ENCODE peak calls at places on chromosomes 13 and 19, in seven cellular contexts. N is psoas muscle, S is sigmoid colon, I is cardiac muscle cell, K is esophagus squamous epithelium, G is ovary, Q is heart right ventricle. M is an unnamed sample.

GRCh38 chr13:79679334-79679733 is 198.4 kb downstream of the NDFIP2 start:
- DNase-seq in K (no peak), Q (peak; percentile 44), S (peak; percentile 81), I (peak; percentile 92), N (peak; percentile 57), G (peak; percentile 82), M (no peak)

GRCh38 chr19:33699754-33700407 is 78.1 kb downstream of the CHST8 start:
- DNase-seq in G (no peak), Q (no peak), K (no peak), S (peak; percentile 40), I (no peak), N (no peak), M (no peak)

GRCh38 chr19:52237771-52238400 is 31.5 kb upstream of the ZNF766 start:
- DNase-seq in S (peak; percentile 75), I (peak; percentile 78), Q (peak; percentile 33), G (peak; percentile 66), K (no peak), N (peak; percentile 33), M (no peak)

GRCh38 chr19:19451429-19452240 is 46.2 kb downstream of the GATAD2A start:
- DNase-seq in I (no peak), N (no peak), G (no peak), K (no peak), S (no peak), Q (no peak), M (no peak)

GRCh38 chr13:106587787-106588186 is 19.9 kb upstream of the ARGLU1 start:
- DNase-seq in I (no peak), Q (no peak), N (no peak), S (no peak), K (no peak), G (no peak), M (peak; percentile 35)

GRCh38 chr19:42423462-42424344 is 3.5 kb downstream of the LIPE start:
- DNase-seq in K (peak; percentile 65), I (peak; percentile 96), Q (peak; percentile 88), N (peak; percentile 84), G (peak; percentile 88), S (peak; percentile 92), M (peak; percentile 93)

GRCh38 chr13:98752942-98753290 is 444 bp upstream of the SLC15A1 start:
- DNase-seq in K (no peak), I (no peak), Q (no peak), N (no peak), S (no peak), G (no peak), M (no peak)

GRCh38 chr13:106479849-106480400 is 55.5 kb downstream of the EFNB2 start:
- DNase-seq in Q (no peak), K (no peak), G (no peak), N (no peak), S (no peak), I (no peak), M (no peak)

GRCh38 chr13:114226088-114226487 is 8.6 kb upstream of the CDC16 start:
- DNase-seq in S (no peak), N (no peak), Q (no peak), I (no peak), G (no peak), K (no peak), M (no peak)

GRCh38 chr19:13095934-13096890 is 6.4 kb downstream of the LYL1 start:
- DNase-seq in N (no peak), Q (peak; percentile 47), K (no peak), G (no peak), S (peak; percentile 77), I (peak; percentile 73), M (no peak)

GRCh38 chr13:80666782-80667537 is 326.0 kb upstream of the SPRY2 start:
- DNase-seq in Q (no peak), N (no peak), S (no peak), G (no peak), K (no peak), I (no peak), M (no peak)

GRCh38 chr19:10018786-10019185 is 5.5 kb downstream of the RDH8 start:
- DNase-seq in K (no peak), S (no peak), N (no peak), I (no peak), Q (no peak), G (no peak), M (no peak)

GRCh38 chr13:105196052-105196451 is 1339.4 kb downstream of the EFNB2 start:
- DNase-seq in N (no peak), G (no peak), S (no peak), K (no peak), I (no peak), Q (no peak), M (no peak)

GRCh38 chr13:40787062-40787461 is 2.3 kb upstream of the SLC25A15 start:
- DNase-seq in G (no peak), N (no peak), K (no peak), S (no peak), I (no peak), Q (no peak), M (no peak)

GRCh38 chr19:11435833-11436313 is 438 bp downstream of the PRKCSH start:
- DNase-seq in G (no peak), K (peak; percentile 20), I (peak; percentile 27), S (peak; percentile 73), Q (no peak), N (no peak), M (peak; percentile 50)

GRCh38 chr19:5343848-5344247 is 3.2 kb upstream of the PTPRS start:
- DNase-seq in N (no peak), Q (no peak), S (no peak), I (no peak), K (no peak), G (no peak), M (no peak)

GRCh38 chr19:5345895-5346386 is 5.3 kb upstream of the PTPRS start:
- DNase-seq in I (no peak), G (no peak), K (no peak), Q (no peak), S (no peak), N (no peak), M (no peak)

GRCh38 chr19:5351731-5352228 is 11.2 kb upstream of the PTPRS start:
- DNase-seq in Q (no peak), I (no peak), K (no peak), G (no peak), S (no peak), N (no peak), M (no peak)

GRCh38 chr19:5352229-5352763 is 11.7 kb upstream of the PTPRS start:
- DNase-seq in S (no peak), G (no peak), I (no peak), Q (no peak), K (no peak), N (no peak), M (no peak)

DNA sequence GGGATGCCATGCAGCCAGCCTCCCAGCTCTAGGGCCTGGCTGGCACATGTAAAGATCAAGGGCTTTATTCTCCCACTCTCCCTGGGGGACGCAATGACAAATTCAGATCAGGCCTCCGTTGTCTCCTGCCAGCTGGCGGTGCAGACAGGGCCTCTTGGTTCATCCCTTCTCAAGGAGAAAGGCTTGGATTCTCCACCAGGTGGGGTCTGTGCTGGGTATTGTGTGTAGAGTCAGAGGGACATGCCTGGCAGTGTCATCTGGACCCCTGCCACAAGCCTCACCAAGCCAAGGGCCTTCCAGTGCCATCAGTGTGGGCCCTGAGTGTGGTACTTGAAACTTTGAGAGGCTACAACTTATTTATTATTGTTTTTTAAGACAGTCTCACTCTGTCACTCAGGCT is 8.4 kb upstream of the PTPRS start:
- DNase-seq in Q (no peak), S (no peak), N (no peak), K (no peak), I (no peak), G (no peak), M (no peak)
- TF ChIP-seq CTCF in Q (no peak), S (no peak), N (no peak), K (no peak), I (peak; percentile 3), G (no peak), M (no peak)

GRCh38 chr19:16458391-16459128 is 13.2 kb downstream of the EPS15L1 start:
- DNase-seq in Q (no peak), K (no peak), N (no peak), I (no peak), G (no peak), S (no peak), M (no peak)

GRCh38 chr19:16459680-16460079 is 12.1 kb downstream of the EPS15L1 start:
- DNase-seq in N (no peak), G (no peak), S (no peak), Q (no peak), K (no peak), I (no peak), M (no peak)

GRCh38 chr19:16456652-16457194 is 15.0 kb downstream of the EPS15L1 start:
- DNase-seq in S (no peak), G (no peak), Q (no peak), K (no peak), I (no peak), N (no peak), M (no peak)

GRCh38 chr19:16457195-16457953 is 14.4 kb downstream of the EPS15L1 start:
- DNase-seq in N (peak; percentile 49), K (no peak), G (peak; percentile 60), S (peak; percentile 78), I (peak; percentile 14), Q (peak; percentile 66), M (no peak)

DNA sequence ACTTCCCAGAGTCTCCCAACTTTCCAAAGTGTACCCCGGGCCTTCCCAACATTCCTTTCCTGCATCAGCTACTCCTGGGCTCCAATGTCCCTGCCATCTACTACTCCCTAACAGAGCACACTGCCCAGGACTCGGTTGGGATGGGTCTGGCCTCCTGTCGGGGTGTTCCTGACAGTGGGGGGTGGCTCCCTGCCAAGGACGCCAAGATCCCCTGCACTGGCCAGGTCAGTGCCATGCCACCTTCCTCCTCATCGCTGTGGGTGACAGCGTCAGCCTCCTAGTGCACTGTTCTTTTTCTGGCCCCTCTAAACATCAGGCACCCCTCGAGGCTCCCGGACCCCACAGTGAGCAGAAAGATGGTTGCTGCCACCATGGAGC is 13.8 kb downstream of the EPS15L1 start:
- DNase-seq in S (no peak), I (no peak), N (peak; percentile 46), G (no peak), K (no peak), Q (peak; percentile 50), M (no peak)
- H3K4me1 ChIP-seq in S (peaks cover 47% of the 10 kb centered on the region), I (peaks cover 38% of the 10 kb centered on the region), N (peaks cover 93% of the 10 kb centered on the region), G (peaks cover 20% of the 10 kb centered on the region), K (peaks cover 29% of the 10 kb centered on the region), Q (peaks cover 69% of the 10 kb centered on the region), M (peaks cover 26% of the 10 kb centered on the region)

GRCh38 chr13:113088691-113089020 is 16.9 kb upstream of the F7 start:
- DNase-seq in I (no peak), N (no peak), Q (no peak), G (no peak), S (peak; percentile 50), K (no peak), M (no peak)

GRCh38 chr13:113089693-113090414 is 15.7 kb upstream of the F7 start:
- DNase-seq in I (peak; percentile 14), K (no peak), G (no peak), Q (no peak), S (peak; percentile 52), N (no peak), M (peak; percentile 16)

GRCh38 chr13:113091211-113091771 is 14.3 kb upstream of the F7 start:
- DNase-seq in K (no peak), N (no peak), I (no peak), G (no peak), Q (no peak), S (peak; percentile 48), M (no peak)

GRCh38 chr13:113090806-113091205 is 14.8 kb upstream of the F7 start:
- DNase-seq in I (no peak), N (no peak), Q (no peak), K (no peak), S (peak; percentile 37), G (no peak), M (no peak)

GRCh38 chr13:113090415-113090770 is 15.2 kb upstream of the F7 start:
- DNase-seq in Q (no peak), I (no peak), K (no peak), N (no peak), G (no peak), S (peak; percentile 50), M (peak; percentile 16)
- TF ChIP-seq CTCF in Q (no peak), I (no peak), K (no peak), N (no peak), G (no peak), S (no peak), M (no peak)

GRCh38 chr19:2050349-2050990 is 574 bp downstream of the MKNK2 start:
- DNase-seq in S (no peak), I (no peak), K (no peak), G (no peak), Q (no peak), N (peak; percentile 42), M (peak; percentile 77)
- H3K4me1 ChIP-seq in S (peaks cover 59% of the 10 kb centered on the region), I (peaks cover 11% of the 10 kb centered on the region), K (peaks cover 81% of the 10 kb centered on the region), G (peaks cover 36% of the 10 kb centered on the region), Q (peaks cover 66% of the 10 kb centered on the region), N (peaks cover 51% of the 10 kb centered on the region), M (peaks cover 65% of the 10 kb centered on the region)

M was measured in mucosa of descending colon.